ENCODE peak calls at places on chromosomes 6 and 20, in eight cellular contexts. One of them, this sample, is unnamed.

GRCh38 chr6:40848038-40848437 is 191.0 kb downstream of the UNC5CL start:
- DNase-seq in NCI-H2081: no peak
- DNase-seq in type B pancreatic cell: no peak
- DNase-seq in heart right ventricle: no peak
- DNase-seq in activated T-helper 9 cell treated with anti-CD3 and anti-CD28 coated beads, Interleukin-2, amount 50 U/mL, for 16 hours: no peak
- DNase-seq in AG20443: peak
- DNase-seq in upper lobe of right lung: no peak
- DNase-seq in caudate nucleus: no peak
- DNase-seq in this sample: no peak

GRCh38 chr20:496126-496696 is 33.9 kb upstream of the TBC1D20 start:
- DNase-seq in NCI-H2081: no peak
- DNase-seq in type B pancreatic cell: no peak
- DNase-seq in heart right ventricle: no peak
- DNase-seq in activated T-helper 9 cell treated with anti-CD3 and anti-CD28 coated beads, Interleukin-2, amount 50 U/mL, for 16 hours: no peak
- DNase-seq in AG20443: peak
- DNase-seq in upper lobe of right lung: no peak
- DNase-seq in caudate nucleus: no peak
- DNase-seq in this sample: no peak

GRCh38 chr6:31770860-31771259 is 6.3 kb downstream of the VWA7 start:
- DNase-seq in NCI-H2081: no peak
- DNase-seq in type B pancreatic cell: no peak
- DNase-seq in heart right ventricle: no peak
- DNase-seq in activated T-helper 9 cell treated with anti-CD3 and anti-CD28 coated beads, Interleukin-2, amount 50 U/mL, for 16 hours: no peak
- DNase-seq in AG20443: no peak
- DNase-seq in upper lobe of right lung: no peak
- DNase-seq in caudate nucleus: no peak
- DNase-seq in this sample: no peak

GRCh38 chr20:15756001-15756400 is 817.2 kb downstream of the KIF16B start:
- DNase-seq in NCI-H2081: no peak
- DNase-seq in type B pancreatic cell: no peak
- DNase-seq in heart right ventricle: no peak
- DNase-seq in activated T-helper 9 cell treated with anti-CD3 and anti-CD28 coated beads, Interleukin-2, amount 50 U/mL, for 16 hours: no peak
- DNase-seq in AG20443: no peak
- DNase-seq in upper lobe of right lung: no peak
- DNase-seq in caudate nucleus: no peak
- DNase-seq in this sample: no peak

GRCh38 chr6:73610444-73611275 is 43.1 kb downstream of the SLC17A5 start:
- DNase-seq in NCI-H2081: peak
- DNase-seq in type B pancreatic cell: no peak
- DNase-seq in heart right ventricle: no peak
- DNase-seq in activated T-helper 9 cell treated with anti-CD3 and anti-CD28 coated beads, Interleukin-2, amount 50 U/mL, for 16 hours: no peak
- DNase-seq in AG20443: peak
- DNase-seq in upper lobe of right lung: no peak
- DNase-seq in caudate nucleus: no peak
- DNase-seq in this sample: peak

GRCh38 chr6:154165488-154165887 is 126.4 kb downstream of the OPRM1 start:
- DNase-seq in NCI-H2081: no peak
- DNase-seq in type B pancreatic cell: no peak
- DNase-seq in heart right ventricle: no peak
- DNase-seq in activated T-helper 9 cell treated with anti-CD3 and anti-CD28 coated beads, Interleukin-2, amount 50 U/mL, for 16 hours: no peak
- DNase-seq in AG20443: no peak
- DNase-seq in upper lobe of right lung: no peak
- DNase-seq in caudate nucleus: no peak
- DNase-seq in this sample: no peak

GRCh38 chr6:121660277-121660676 is 224.8 kb downstream of the GJA1 start:
- DNase-seq in NCI-H2081: no peak
- DNase-seq in type B pancreatic cell: no peak
- DNase-seq in heart right ventricle: no peak
- DNase-seq in activated T-helper 9 cell treated with anti-CD3 and anti-CD28 coated beads, Interleukin-2, amount 50 U/mL, for 16 hours: no peak
- DNase-seq in AG20443: no peak
- DNase-seq in upper lobe of right lung: no peak
- DNase-seq in caudate nucleus: no peak
- DNase-seq in this sample: no peak

GRCh38 chr6:121847806-121848522 is 412.5 kb downstream of the GJA1 start:
- DNase-seq in NCI-H2081: no peak
- DNase-seq in type B pancreatic cell: no peak
- DNase-seq in heart right ventricle: no peak
- DNase-seq in activated T-helper 9 cell treated with anti-CD3 and anti-CD28 coated beads, Interleukin-2, amount 50 U/mL, for 16 hours: no peak
- DNase-seq in AG20443: no peak
- DNase-seq in upper lobe of right lung: no peak
- DNase-seq in caudate nucleus: peak
- DNase-seq in this sample: no peak

GRCh38 chr6:133961831-133962230 is 8.8 kb downstream of the TBPL1 start:
- DNase-seq in NCI-H2081: no peak
- DNase-seq in type B pancreatic cell: no peak
- DNase-seq in heart right ventricle: no peak
- DNase-seq in activated T-helper 9 cell treated with anti-CD3 and anti-CD28 coated beads, Interleukin-2, amount 50 U/mL, for 16 hours: no peak
- DNase-seq in AG20443: no peak
- DNase-seq in upper lobe of right lung: no peak
- DNase-seq in caudate nucleus: no peak
- DNase-seq in this sample: no peak

GRCh38 chr6:154993710-154994109 is 1.4 kb upstream of the TIAM2 start:
- DNase-seq in NCI-H2081: no peak
- DNase-seq in type B pancreatic cell: no peak
- DNase-seq in heart right ventricle: no peak
- DNase-seq in activated T-helper 9 cell treated with anti-CD3 and anti-CD28 coated beads, Interleukin-2, amount 50 U/mL, for 16 hours: no peak
- DNase-seq in AG20443: no peak
- DNase-seq in upper lobe of right lung: no peak
- DNase-seq in caudate nucleus: no peak
- DNase-seq in this sample: no peak

GRCh38 chr6:37311666-37312473 is 41.9 kb upstream of the RNF8 start:
- DNase-seq in NCI-H2081: no peak
- DNase-seq in type B pancreatic cell: no peak
- DNase-seq in heart right ventricle: no peak
- DNase-seq in activated T-helper 9 cell treated with anti-CD3 and anti-CD28 coated beads, Interleukin-2, amount 50 U/mL, for 16 hours: no peak
- DNase-seq in AG20443: no peak
- DNase-seq in upper lobe of right lung: no peak
- DNase-seq in caudate nucleus: no peak
- DNase-seq in this sample: no peak

GRCh38 chr6:14709066-14709670 is 536.7 kb upstream of the JARID2 start:
- DNase-seq in NCI-H2081: no peak
- DNase-seq in type B pancreatic cell: no peak
- DNase-seq in heart right ventricle: no peak
- DNase-seq in activated T-helper 9 cell treated with anti-CD3 and anti-CD28 coated beads, Interleukin-2, amount 50 U/mL, for 16 hours: no peak
- DNase-seq in AG20443: no peak
- DNase-seq in upper lobe of right lung: no peak
- DNase-seq in caudate nucleus: no peak
- DNase-seq in this sample: no peak

GRCh38 chr6:39007575-39007974 is 41.0 kb upstream of the GLP1R start:
- DNase-seq in NCI-H2081: no peak
- DNase-seq in type B pancreatic cell: no peak
- DNase-seq in heart right ventricle: no peak
- DNase-seq in activated T-helper 9 cell treated with anti-CD3 and anti-CD28 coated beads, Interleukin-2, amount 50 U/mL, for 16 hours: no peak
- DNase-seq in AG20443: no peak
- DNase-seq in upper lobe of right lung: no peak
- DNase-seq in caudate nucleus: no peak
- DNase-seq in this sample: no peak

GRCh38 chr6:36685926-36686667 is 7.6 kb downstream of the CDKN1A start:
- DNase-seq in NCI-H2081: no peak
- DNase-seq in type B pancreatic cell: no peak
- DNase-seq in heart right ventricle: peak
- DNase-seq in activated T-helper 9 cell treated with anti-CD3 and anti-CD28 coated beads, Interleukin-2, amount 50 U/mL, for 16 hours: no peak
- DNase-seq in AG20443: no peak
- DNase-seq in upper lobe of right lung: no peak
- DNase-seq in caudate nucleus: no peak
- DNase-seq in this sample: no peak

GRCh38 chr20:46568570-46569129 is 18.2 kb upstream of the OCSTAMP start:
- DNase-seq in NCI-H2081: peak
- DNase-seq in type B pancreatic cell: no peak
- DNase-seq in heart right ventricle: peak
- DNase-seq in activated T-helper 9 cell treated with anti-CD3 and anti-CD28 coated beads, Interleukin-2, amount 50 U/mL, for 16 hours: no peak
- DNase-seq in AG20443: peak
- DNase-seq in upper lobe of right lung: peak
- DNase-seq in caudate nucleus: peak
- DNase-seq in this sample: peak

GRCh38 chr20:42277203-42277602 is 659.0 kb upstream of the CHD6 start:
- DNase-seq in NCI-H2081: no peak
- DNase-seq in type B pancreatic cell: no peak
- DNase-seq in heart right ventricle: no peak
- DNase-seq in activated T-helper 9 cell treated with anti-CD3 and anti-CD28 coated beads, Interleukin-2, amount 50 U/mL, for 16 hours: no peak
- DNase-seq in AG20443: no peak
- DNase-seq in upper lobe of right lung: no peak
- DNase-seq in caudate nucleus: no peak
- DNase-seq in this sample: no peak

GRCh38 chr20:34771680-34772081 is 53.8 kb downstream of the NCOA6 start:
- DNase-seq in NCI-H2081: no peak
- DNase-seq in type B pancreatic cell: no peak
- DNase-seq in heart right ventricle: no peak
- DNase-seq in activated T-helper 9 cell treated with anti-CD3 and anti-CD28 coated beads, Interleukin-2, amount 50 U/mL, for 16 hours: no peak
- DNase-seq in AG20443: no peak
- DNase-seq in upper lobe of right lung: no peak
- DNase-seq in caudate nucleus: no peak
- DNase-seq in this sample: no peak

GRCh38 chr6:154721460-154721859 is 11.8 kb upstream of the SCAF8 start:
- DNase-seq in NCI-H2081: no peak
- DNase-seq in type B pancreatic cell: no peak
- DNase-seq in heart right ventricle: no peak
- DNase-seq in activated T-helper 9 cell treated with anti-CD3 and anti-CD28 coated beads, Interleukin-2, amount 50 U/mL, for 16 hours: no peak
- DNase-seq in AG20443: peak
- DNase-seq in upper lobe of right lung: no peak
- DNase-seq in caudate nucleus: no peak
- DNase-seq in this sample: no peak

GRCh38 chr6:20575691-20576451 is 41.6 kb downstream of the CDKAL1 start:
- DNase-seq in NCI-H2081: no peak
- DNase-seq in type B pancreatic cell: no peak
- DNase-seq in heart right ventricle: no peak
- DNase-seq in activated T-helper 9 cell treated with anti-CD3 and anti-CD28 coated beads, Interleukin-2, amount 50 U/mL, for 16 hours: no peak
- DNase-seq in AG20443: no peak
- DNase-seq in upper lobe of right lung: no peak
- DNase-seq in caudate nucleus: no peak
- DNase-seq in this sample: no peak

GRCh38 chr20:38127011-38127621 is 38.0 kb downstream of the TGM2 start:
- DNase-seq in NCI-H2081: peak
- DNase-seq in type B pancreatic cell: no peak
- DNase-seq in heart right ventricle: peak
- DNase-seq in activated T-helper 9 cell treated with anti-CD3 and anti-CD28 coated beads, Interleukin-2, amount 50 U/mL, for 16 hours: no peak
- DNase-seq in AG20443: peak
- DNase-seq in upper lobe of right lung: peak
- DNase-seq in caudate nucleus: no peak
- DNase-seq in this sample: no peak

GRCh38 chr20:47487175-47487917 is 14.3 kb upstream of the NCOA3 start:
- DNase-seq in NCI-H2081: no peak
- DNase-seq in type B pancreatic cell: no peak
- DNase-seq in heart right ventricle: no peak
- DNase-seq in activated T-helper 9 cell treated with anti-CD3 and anti-CD28 coated beads, Interleukin-2, amount 50 U/mL, for 16 hours: peak
- DNase-seq in AG20443: no peak
- DNase-seq in upper lobe of right lung: no peak
- DNase-seq in caudate nucleus: no peak
- DNase-seq in this sample: no peak

GRCh38 chr6:84272298-84272697 is 44.9 kb upstream of the CEP162 start:
- DNase-seq in NCI-H2081: no peak
- DNase-seq in type B pancreatic cell: no peak
- DNase-seq in heart right ventricle: no peak
- DNase-seq in activated T-helper 9 cell treated with anti-CD3 and anti-CD28 coated beads, Interleukin-2, amount 50 U/mL, for 16 hours: no peak
- DNase-seq in AG20443: no peak
- DNase-seq in upper lobe of right lung: no peak
- DNase-seq in caudate nucleus: no peak
- DNase-seq in this sample: no peak

GRCh38 chr6:41922154-41922553 is 855 bp downstream of the BYSL start:
- DNase-seq in NCI-H2081: no peak
- DNase-seq in type B pancreatic cell: no peak
- DNase-seq in heart right ventricle: no peak
- DNase-seq in activated T-helper 9 cell treated with anti-CD3 and anti-CD28 coated beads, Interleukin-2, amount 50 U/mL, for 16 hours: no peak
- DNase-seq in AG20443: no peak
- DNase-seq in upper lobe of right lung: no peak
- DNase-seq in caudate nucleus: no peak
- DNase-seq in this sample: no peak

GRCh38 chr20:18156045-18156444 is 18.4 kb downstream of the KAT14 start:
- DNase-seq in NCI-H2081: no peak
- DNase-seq in type B pancreatic cell: no peak
- DNase-seq in heart right ventricle: no peak
- DNase-seq in activated T-helper 9 cell treated with anti-CD3 and anti-CD28 coated beads, Interleukin-2, amount 50 U/mL, for 16 hours: no peak
- DNase-seq in AG20443: no peak
- DNase-seq in upper lobe of right lung: no peak
- DNase-seq in caudate nucleus: no peak
- DNase-seq in this sample: no peak

GRCh38 chr6:35484921-35485392 is 11.9 kb downstream of the TEAD3 start:
- DNase-seq in NCI-H2081: no peak
- DNase-seq in type B pancreatic cell: no peak
- DNase-seq in heart right ventricle: no peak
- DNase-seq in activated T-helper 9 cell treated with anti-CD3 and anti-CD28 coated beads, Interleukin-2, amount 50 U/mL, for 16 hours: no peak
- DNase-seq in AG20443: no peak
- DNase-seq in upper lobe of right lung: no peak
- DNase-seq in caudate nucleus: no peak
- DNase-seq in this sample: no peak

GRCh38 chr6:75115501-75115900 is 90.4 kb downstream of the COL12A1 start:
- DNase-seq in NCI-H2081: no peak
- DNase-seq in type B pancreatic cell: no peak
- DNase-seq in heart right ventricle: no peak
- DNase-seq in activated T-helper 9 cell treated with anti-CD3 and anti-CD28 coated beads, Interleukin-2, amount 50 U/mL, for 16 hours: no peak
- DNase-seq in AG20443: no peak
- DNase-seq in upper lobe of right lung: no peak
- DNase-seq in caudate nucleus: no peak
- DNase-seq in this sample: no peak

GRCh38 chr20:25076731-25077609 is 5.0 kb downstream of the VSX1 start:
- DNase-seq in NCI-H2081: peak
- DNase-seq in type B pancreatic cell: peak
- DNase-seq in heart right ventricle: no peak
- DNase-seq in activated T-helper 9 cell treated with anti-CD3 and anti-CD28 coated beads, Interleukin-2, amount 50 U/mL, for 16 hours: no peak
- DNase-seq in AG20443: peak
- DNase-seq in upper lobe of right lung: no peak
- DNase-seq in caudate nucleus: no peak
- DNase-seq in this sample: peak

GRCh38 chr6:156316613-156317012 is 460.6 kb upstream of the ARID1B start:
- DNase-seq in NCI-H2081: no peak
- DNase-seq in type B pancreatic cell: no peak
- DNase-seq in heart right ventricle: no peak
- DNase-seq in activated T-helper 9 cell treated with anti-CD3 and anti-CD28 coated beads, Interleukin-2, amount 50 U/mL, for 16 hours: no peak
- DNase-seq in AG20443: no peak
- DNase-seq in upper lobe of right lung: no peak
- DNase-seq in caudate nucleus: no peak
- DNase-seq in this sample: no peak

GRCh38 chr6:148629197-148629909 is 117.5 kb upstream of the UST start:
- DNase-seq in NCI-H2081: no peak
- DNase-seq in type B pancreatic cell: no peak
- DNase-seq in heart right ventricle: no peak
- DNase-seq in activated T-helper 9 cell treated with anti-CD3 and anti-CD28 coated beads, Interleukin-2, amount 50 U/mL, for 16 hours: no peak
- DNase-seq in AG20443: peak
- DNase-seq in upper lobe of right lung: no peak
- DNase-seq in caudate nucleus: no peak
- DNase-seq in this sample: no peak

This sample was measured in HepG2.